ENCODE peak calls at places on chromosomes 5 and 9, in ten cellular contexts. C is astrocyte, D is astrocyte of the spinal cord, P is HCT116, S is RWPE1, Q is Peyer's patch, N is left ventricle myocardium inferior, I is fibroblast of pulmonary artery, F is mammary epithelial cell, U is IMR-90. A is an unnamed sample.

GRCh38 chr5:173313311-173313710 is 14.9 kb downstream of the STC2 start:
- DNase-seq in F (no peak), P (no peak), N (no peak), U (peak; percentile 14), I (no peak), C (no peak), D (no peak), Q (no peak), S (no peak), A (no peak)

GRCh38 chr5:10503997-10504761 is 59.7 kb upstream of the ANKRD33B start:
- DNase-seq in D (no peak), N (no peak), S (no peak), Q (no peak), F (no peak), C (no peak), I (no peak), P (no peak), U (peak; percentile 20), A (no peak)

GRCh38 chr9:110996436-110997224 is 41.6 kb downstream of the LPAR1 start:
- DNase-seq in N (no peak), D (peak; percentile 79), I (peak; percentile 88), C (peak; percentile 72), P (no peak), U (peak; percentile 82), F (peak; percentile 12), S (no peak), Q (peak; percentile 73), A (no peak)

GRCh38 chr5:161096006-161096405 is 244.0 kb upstream of the ATP10B start:
- DNase-seq in U (no peak), Q (no peak), D (no peak), C (peak; percentile 54), N (no peak), S (no peak), F (peak; percentile 11), I (no peak), P (no peak), A (no peak)

GRCh38 chr9:649128-650074 is 192.1 kb upstream of the DMRT1 start:
- DNase-seq in F (peak; percentile 50), D (no peak), U (no peak), I (no peak), P (no peak), C (no peak), N (no peak), S (no peak), Q (no peak), A (no peak)

GRCh38 chr9:73176450-73176875 is 24.8 kb downstream of the ANXA1 start:
- DNase-seq in S (peak; percentile 66), F (peak; percentile 81), U (no peak), P (peak; percentile 78), N (no peak), C (peak; percentile 43), Q (no peak), D (peak; percentile 51), I (no peak), A (peak; percentile 33)

GRCh38 chr5:43428034-43428712 is 16.0 kb upstream of the CCL28 start:
- DNase-seq in S (no peak), N (no peak), P (no peak), I (peak; percentile 43), Q (no peak), F (peak; percentile 81), C (peak; percentile 83), U (peak; percentile 43), D (peak; percentile 19), A (peak; percentile 54)

GRCh38 chr5:124477577-124477976 is 268.9 kb downstream of the ZNF608 start:
- DNase-seq in D (peak; percentile 37), U (no peak), F (no peak), I (no peak), C (no peak), N (no peak), P (no peak), Q (no peak), S (no peak), A (no peak)

GRCh38 chr5:31133488-31133887 is 60.0 kb upstream of the CDH6 start:
- DNase-seq in I (peak; percentile 69), D (peak; percentile 78), U (peak; percentile 61), Q (no peak), N (no peak), S (no peak), P (no peak), F (no peak), C (peak; percentile 76), A (no peak)

GRCh38 chr9:100213730-100214477 is 114.9 kb downstream of the INVS start:
- DNase-seq in S (no peak), C (peak; percentile 92), I (peak; percentile 57), Q (no peak), F (no peak), D (peak; percentile 66), N (no peak), P (no peak), U (peak; percentile 88), A (peak; percentile 76)

GRCh38 chr5:112253478-112254250 is 165.4 kb downstream of the EPB41L4A start:
- DNase-seq in S (peak; percentile 60), D (peak; percentile 39), N (peak; percentile 25), Q (no peak), P (no peak), I (peak; percentile 87), F (no peak), C (peak; percentile 29), U (no peak), A (no peak)

GRCh38 chr5:134932508-134932907 is 27.6 kb downstream of the PCBD2 start:
- DNase-seq in C (no peak), U (no peak), P (no peak), Q (no peak), D (no peak), I (no peak), N (no peak), S (no peak), F (no peak), A (no peak)

GRCh38 chr5:87410941-87411340 is 1.8 kb downstream of the CCNH start:
- DNase-seq in S (no peak), D (peak; percentile 75), I (peak; percentile 74), N (no peak), Q (no peak), P (no peak), F (peak; percentile 40), C (peak; percentile 97), U (peak; percentile 80), A (peak; percentile 96)

GRCh38 chr9:110742741-110743371 is 74.3 kb downstream of the MUSK start:
- DNase-seq in S (no peak), N (no peak), P (no peak), I (peak; percentile 92), U (peak; percentile 93), F (no peak), Q (no peak), D (peak; percentile 95), C (peak; percentile 92), A (no peak)

GRCh38 chr9:100577776-100578448 is at the start of gene CAVIN4:
- DNase-seq in S (no peak), D (peak; percentile 36), U (peak; percentile 91), C (peak; percentile 92), N (no peak), F (no peak), P (no peak), Q (no peak), I (peak; percentile 33), A (peak; percentile 29)

GRCh38 chr5:159893020-159893695 is 23.1 kb upstream of the ADRA1B start:
- DNase-seq in F (no peak), U (no peak), D (no peak), Q (no peak), S (no peak), C (no peak), I (no peak), P (no peak), N (no peak), A (no peak)

GRCh38 chr5:169656125-169656990 is 19.3 kb downstream of the DOCK2 start:
- DNase-seq in N (peak; percentile 22), I (peak; percentile 64), D (no peak), U (peak; percentile 43), Q (no peak), S (no peak), C (peak; percentile 30), F (no peak), P (no peak), A (no peak)

GRCh38 chr5:3994635-3995034 is 399.0 kb downstream of the IRX1 start:
- DNase-seq in S (no peak), C (peak; percentile 46), P (no peak), I (peak; percentile 74), D (no peak), N (no peak), F (no peak), Q (no peak), U (no peak), A (no peak)

GRCh38 chr5:3995954-3996619 is 400.5 kb downstream of the IRX1 start:
- DNase-seq in I (no peak), Q (no peak), C (no peak), U (no peak), N (no peak), F (no peak), D (no peak), S (no peak), P (no peak), A (no peak)

GRCh38 chr5:3999929-4000328 is 404.3 kb downstream of the IRX1 start:
- DNase-seq in F (no peak), D (no peak), I (no peak), N (no peak), Q (no peak), U (no peak), C (no peak), P (no peak), S (no peak), A (no peak)

GRCh38 chr5:3996871-3997410 is 401.3 kb downstream of the IRX1 start:
- DNase-seq in F (no peak), C (no peak), N (no peak), S (no peak), Q (no peak), D (no peak), P (no peak), I (no peak), U (no peak), A (no peak)

GRCh38 chr5:3997670-3998069 is 402.0 kb downstream of the IRX1 start:
- DNase-seq in D (no peak), P (no peak), C (no peak), I (no peak), U (no peak), F (no peak), N (no peak), Q (no peak), S (no peak), A (no peak)
- TF ChIP-seq CTCF in D (no peak), P (no peak), C (no peak), I (no peak), U (no peak), F (no peak), N (no peak), Q (no peak), S (no peak), A (no peak)

GRCh38 chr9:80146466-80146865 is 574.7 kb downstream of the TLE4 start:
- DNase-seq in F (no peak), P (no peak), S (peak; percentile 9), D (peak; percentile 35), I (no peak), N (no peak), U (peak; percentile 16), Q (no peak), C (no peak), A (no peak)
- TF ChIP-seq CTCF in F (peak; percentile 8), P (no peak), S (peak; percentile 26), D (peak; percentile 41), I (no peak), N (peak; percentile 25), U (peak; percentile 32), Q (no peak), C (peak; percentile 31), A (peak; percentile 53)

GRCh38 chr9:113597390-113598241 is 134.1 kb downstream of the RGS3 start:
- DNase-seq in I (no peak), Q (no peak), S (no peak), P (no peak), C (no peak), D (no peak), F (no peak), U (no peak), N (no peak), A (no peak)
- TF ChIP-seq CTCF in I (no peak), Q (no peak), S (no peak), P (no peak), C (no peak), D (no peak), F (no peak), U (peak; percentile 3), N (no peak), A (peak; percentile 32)

GRCh38 chr9:126947529-126947928 is 32.9 kb downstream of the RALGPS1 start:
- DNase-seq in P (peak; percentile 16), N (no peak), S (peak; percentile 33), Q (no peak), D (no peak), I (no peak), C (no peak), U (no peak), F (no peak), A (no peak)
- TF ChIP-seq CTCF in P (peak; percentile 41), N (peak; percentile 38), S (no peak), Q (no peak), D (peak; percentile 8), I (no peak), C (no peak), U (no peak), F (peak; percentile 12), A (no peak)

A was measured in HFFc6.